ENCODE peak calls at places on chromosomes 12 and 14, in six cellular contexts. S is epithelial cell of esophagus; B is astrocyte of the hippocampus; R is Peyer's patch; I is stimulated activated CD4-positive, alpha-beta T cell treated with anti-CD3 and anti-CD28 coated beads, Interleukin-15, amount 100 ng/mL, for 1 hour; F is A549. V is an unnamed sample.

GRCh38 chr14:24136684-24137528 is 912 bp downstream of the PSME1 start:
- DNase-seq in S (no peak), B (no peak), R (no peak), I (no peak), F (no peak), V (peak)

GRCh38 chr12:55955800-55956508 is 9.9 kb downstream of the PMEL start:
- DNase-seq in S (peak), B (peak), R (peak), I (peak), F (peak), V (peak)

GRCh38 chr12:41277019-41277770 is 89.1 kb downstream of the PDZRN4 start:
- DNase-seq in S (peak), B (peak), R (no peak), I (no peak), F (peak), V (peak)

GRCh38 chr12:116964004-116964739 is 53.4 kb downstream of the FBXW8 start:
- DNase-seq in S (no peak), B (no peak), R (no peak), I (no peak), F (no peak), V (no peak)

GRCh38 chr12:93563807-93564538 is 8.5 kb upstream of the SOCS2 start:
- DNase-seq in S (peak), B (peak), R (no peak), I (no peak), F (peak), V (peak)

GRCh38 chr14:99768381-99768780 is 24.8 kb upstream of the EML1 start:
- DNase-seq in S (no peak), B (peak), R (peak), I (no peak), F (no peak), V (no peak)

GRCh38 chr12:82862069-82862841 is 175.5 kb downstream of the TMTC2 start:
- DNase-seq in S (no peak), B (peak), R (no peak), I (no peak), F (no peak), V (peak)

GRCh38 chr14:61218157-61218556 is 63.0 kb downstream of the TMEM30B start:
- DNase-seq in S (peak), B (no peak), R (no peak), I (no peak), F (no peak), V (no peak)

GRCh38 chr14:97978336-97978735 is 1181.2 kb downstream of the VRK1 start:
- DNase-seq in S (peak), B (peak), R (peak), I (peak), F (peak), V (peak)

GRCh38 chr12:53596920-53597363 is 29.2 kb downstream of the ATF7 start:
- DNase-seq in S (no peak), B (peak), R (no peak), I (no peak), F (no peak), V (no peak)

GRCh38 chr12:9868271-9868815 is 811 bp downstream of the CLEC2B start:
- DNase-seq in S (no peak), B (no peak), R (no peak), I (no peak), F (no peak), V (no peak)

GRCh38 chr12:31206038-31206670 is 119.8 kb downstream of the SINHCAF start:
- DNase-seq in S (peak), B (peak), R (no peak), I (no peak), F (no peak), V (peak)

GRCh38 chr12:91111366-91112321 is at the start of gene LUM:
- DNase-seq in S (peak), B (peak), R (peak), I (no peak), F (no peak), V (peak)

GRCh38 chr12:52703878-52704277 is 554 bp upstream of the KRT77 start:
- DNase-seq in S (no peak), B (no peak), R (no peak), I (no peak), F (no peak), V (no peak)

GRCh38 chr12:64273527-64274403 is 51.7 kb upstream of the KICS2 start:
- DNase-seq in S (peak), B (no peak), R (no peak), I (no peak), F (peak), V (peak)